ENCODE peak calls at places on chromosomes 1 and 21, in nine cellular contexts. G is adrenal gland, M is AG04450, L is nephron progenitor cell, T is GM13976, O is BE2C, E is left ventricle myocardium inferior, J is K562, V is NB4. P is an unnamed sample.

GRCh38 chr1:6580119-6580587 is 359 bp downstream of the ZBTB48 start:
- DNase-seq in E (no peak), T (no peak), M (no peak), G (no peak), L (no peak), J (peak; percentile 55), V (peak; percentile 76), O (no peak), P (no peak)

GRCh38 chr1:10280442-10281350 is 70.3 kb downstream of the KIF1B start:
- DNase-seq in J (no peak), M (peak; percentile 7), V (no peak), G (no peak), O (no peak), T (no peak), L (no peak), E (no peak), P (no peak)

GRCh38 chr1:39129514-39129913 is 75.0 kb upstream of the MACF1 start:
- DNase-seq in M (no peak), O (no peak), E (no peak), L (no peak), T (peak; percentile 35), V (peak; percentile 19), G (no peak), J (no peak), P (no peak)

GRCh38 chr1:115237507-115237906 is 100.5 kb downstream of the NGF start:
- DNase-seq in L (no peak), E (no peak), G (no peak), M (no peak), T (no peak), V (peak; percentile 2), J (no peak), O (no peak), P (no peak)

GRCh38 chr21:44352253-44352860 is 1.1 kb upstream of the TRPM2 start:
- DNase-seq in T (no peak), J (no peak), M (no peak), G (no peak), O (no peak), L (no peak), V (peak; percentile 45), E (no peak), P (no peak)

GRCh38 chr1:43933386-43934278 is at the start of gene ARTN:
- DNase-seq in L (peak; percentile 73), T (no peak), G (no peak), E (no peak), V (no peak), J (no peak), M (no peak), O (no peak), P (peak; percentile 30)

GRCh38 chr1:168099314-168099920 is 37.3 kb downstream of the GPR161 start:
- DNase-seq in L (no peak), E (no peak), J (no peak), G (no peak), M (no peak), V (no peak), O (no peak), T (no peak), P (no peak)

GRCh38 chr1:223258751-223259177 is 105.2 kb downstream of the SUSD4 start:
- DNase-seq in J (peak; percentile 40), E (no peak), O (no peak), G (peak; percentile 71), L (no peak), V (peak; percentile 28), T (no peak), M (peak; percentile 13), P (no peak)

GRCh38 chr1:15714438-15715136 is 21.5 kb upstream of the SLC25A34 start:
- DNase-seq in G (no peak), J (no peak), E (no peak), M (peak; percentile 61), T (no peak), V (no peak), L (no peak), O (no peak), P (no peak)

GRCh38 chr1:185567006-185567405 is 167.2 kb upstream of the HMCN1 start:
- DNase-seq in O (no peak), T (peak; percentile 13), L (no peak), J (no peak), G (no peak), V (peak; percentile 75), M (no peak), E (no peak), P (no peak)

GRCh38 chr1:25958475-25958874 is 39.4 kb downstream of the PAFAH2 start:
- DNase-seq in L (no peak), V (peak; percentile 12), T (no peak), E (no peak), J (no peak), M (peak; percentile 26), O (no peak), G (no peak), P (no peak)

GRCh38 chr1:110208916-110209650 is 1.0 kb upstream of the KCNC4 start:
- DNase-seq in G (no peak), E (no peak), V (peak; percentile 18), M (no peak), L (no peak), O (no peak), J (no peak), T (no peak), P (no peak)

GRCh38 chr21:25960423-25960822 is 210.1 kb downstream of the APP start:
- DNase-seq in L (no peak), G (no peak), V (no peak), M (no peak), J (no peak), O (peak; percentile 13), T (no peak), E (no peak), P (peak; percentile 14)

GRCh38 chr1:58597991-58598390 is 20.9 kb upstream of the TACSTD2 start:
- DNase-seq in G (no peak), M (no peak), O (no peak), J (no peak), L (no peak), T (no peak), E (no peak), V (peak; percentile 64), P (no peak)

GRCh38 chr1:209567788-209568187 is 15.7 kb upstream of the CAMK1G start:
- DNase-seq in T (no peak), V (no peak), L (no peak), J (no peak), M (no peak), E (no peak), G (no peak), O (no peak), P (no peak)

GRCh38 chr1:21117159-21117953 is 59.3 kb downstream of the EIF4G3 start:
- DNase-seq in T (peak; percentile 19), L (no peak), G (no peak), O (no peak), J (peak; percentile 36), E (no peak), V (peak; percentile 65), M (no peak), P (no peak)

GRCh38 chr1:151164732-151165280 is 896 bp downstream of the LYSMD1 start:
- DNase-seq in T (no peak), J (peak; percentile 61), E (no peak), L (no peak), O (no peak), M (no peak), G (no peak), V (no peak), P (no peak)

GRCh38 chr1:183368213-183369108 is 49.7 kb downstream of the NMNAT2 start:
- DNase-seq in M (no peak), G (no peak), O (no peak), L (no peak), E (no peak), T (no peak), V (peak; percentile 4), J (no peak), P (no peak)
- TF ChIP-seq CTCF in M (no peak), G (no peak), O (no peak), L (no peak), E (no peak), T (no peak), V (no peak), J (peak; percentile 11), P (no peak)

GRCh38 chr1:29453502-29454240 is 217.3 kb downstream of the PTPRU start:
- DNase-seq in M (peak; percentile 21), L (no peak), O (peak; percentile 28), J (peak; percentile 88), G (no peak), T (peak; percentile 70), E (no peak), V (peak; percentile 68), P (peak; percentile 22)
- TF ChIP-seq CTCF in M (peak; percentile 41), L (peak; percentile 24), O (peak; percentile 16), J (peak; percentile 65), G (peak; percentile 7), T (no peak), E (peak; percentile 36), V (peak; percentile 33), P (peak; percentile 29)

DNA sequence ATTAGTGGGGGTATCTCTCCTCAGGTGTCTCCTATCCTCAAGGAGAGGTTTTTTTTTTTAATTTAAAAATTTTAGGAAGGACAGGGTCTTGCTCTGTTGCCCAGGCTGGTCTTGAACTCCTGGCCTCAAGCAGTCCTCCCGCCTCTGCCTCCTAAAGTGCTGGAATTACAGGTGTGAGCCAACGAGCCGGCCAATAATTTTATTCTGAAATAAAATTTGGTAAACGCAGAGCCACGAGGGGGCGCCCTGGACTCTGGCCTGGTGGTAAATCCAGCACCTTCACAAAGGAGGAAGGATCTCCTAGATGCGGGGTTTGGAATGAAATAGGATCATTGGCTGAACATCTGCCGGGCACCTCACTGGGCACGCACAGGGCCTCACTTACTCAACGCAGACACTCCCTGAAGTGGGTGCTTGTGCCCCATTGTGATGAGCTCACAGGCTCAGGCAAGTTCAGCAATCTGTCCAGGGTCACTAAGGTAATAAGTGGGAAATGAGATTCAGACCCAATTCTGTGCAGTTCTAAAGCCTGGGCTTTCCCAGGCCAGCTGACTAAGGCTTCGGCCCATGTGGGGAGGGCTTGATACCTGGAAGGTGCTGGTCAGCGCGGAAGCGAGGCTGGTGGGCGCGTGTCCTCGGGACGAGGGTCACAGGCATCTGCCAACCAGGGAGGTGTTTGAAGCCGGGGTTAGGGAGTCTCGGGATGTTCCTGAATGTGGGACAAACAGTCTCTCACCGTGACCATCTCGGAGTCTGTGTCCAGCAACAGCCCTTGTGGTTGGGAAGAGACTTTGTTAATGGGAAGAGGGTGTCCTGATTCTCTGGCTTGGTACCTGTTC is 32.7 kb upstream of the ETV3 start:
- DNase-seq in L (peak; percentile 76), E (no peak), T (no peak), M (no peak), O (peak; percentile 72), J (peak; percentile 51), V (peak; percentile 54), G (peak; percentile 56), P (peak; percentile 70)
- TF ChIP-seq CTCF in L (peak; percentile 56), E (peak; percentile 48), T (peak; percentile 56), M (peak; percentile 60), O (peak; percentile 69), J (peak; percentile 74), V (peak; percentile 74), G (peak; percentile 47), P (peak; percentile 77)

GRCh38 chr1:41023279-41023990 is 1.9 kb upstream of the SLFNL1 start:
- DNase-seq in J (peak; percentile 66), M (no peak), G (no peak), V (peak; percentile 26), E (no peak), L (no peak), O (no peak), T (no peak), P (no peak)
- TF ChIP-seq CTCF in J (peak; percentile 44), M (peak; percentile 48), G (peak; percentile 26), V (peak; percentile 27), E (no peak), L (peak; percentile 22), O (peak; percentile 24), T (no peak), P (peak; percentile 41)

GRCh38 chr1:204123376-204123775 is 28.5 kb downstream of the ETNK2 start:
- DNase-seq in T (no peak), G (no peak), O (no peak), M (no peak), E (no peak), L (no peak), J (peak; percentile 46), V (peak; percentile 29), P (peak; percentile 54)
- TF ChIP-seq CTCF in T (no peak), G (peak; percentile 14), O (peak; percentile 41), M (peak; percentile 35), E (peak; percentile 39), L (peak; percentile 29), J (peak; percentile 53), V (peak; percentile 35), P (peak; percentile 41)